ENCODE peak calls at places on chromosomes 7 and 10, in seven cellular contexts. C is suprapubic skin, S is GM23338, O is SK-N-SH, X is breast epithelium, F is sigmoid colon, B is GM12892. A is an unnamed sample.

GRCh38 chr10:27720529-27720928 is 25.1 kb downstream of the MKX start:
- DNase-seq in C (no peak), S (no peak), O (no peak), X (no peak), F (no peak), B (no peak), A (no peak)

GRCh38 chr7:129271500-129272355 is 46.9 kb downstream of the AHCYL2 start:
- DNase-seq in C (no peak), S (peak), O (peak), X (no peak), F (no peak), B (no peak), A (peak)

GRCh38 chr10:31709501-31709900 is 219.1 kb downstream of the ARHGAP12 start:
- DNase-seq in C (no peak), S (no peak), O (no peak), X (no peak), F (no peak), B (no peak), A (no peak)

GRCh38 chr10:31102421-31102820 is 70.8 kb upstream of the ZNF438 start:
- DNase-seq in C (no peak), S (no peak), O (no peak), X (no peak), F (no peak), B (no peak), A (no peak)

GRCh38 chr10:12656518-12657142 is 307.3 kb downstream of the CAMK1D start:
- DNase-seq in C (no peak), S (peak), O (peak), X (no peak), F (no peak), B (no peak), A (peak)

GRCh38 chr10:71357792-71358265 is 38.8 kb downstream of the SLC29A3 start:
- DNase-seq in C (no peak), S (no peak), O (peak), X (no peak), F (no peak), B (no peak), A (no peak)

GRCh38 chr7:114910787-114911186 is 11.1 kb upstream of the MDFIC start:
- DNase-seq in C (no peak), S (no peak), O (no peak), X (no peak), F (no peak), B (no peak), A (no peak)

GRCh38 chr10:75396861-75397570 is 4.5 kb downstream of the ZNF503 start:
- DNase-seq in C (no peak), S (peak), O (no peak), X (no peak), F (no peak), B (no peak), A (peak)

GRCh38 chr10:61896854-61897661 is 4.4 kb upstream of the ARID5B start:
- DNase-seq in C (no peak), S (peak), O (peak), X (peak), F (peak), B (peak), A (peak)

GRCh38 chr10:93806882-93807281 is 49.1 kb downstream of the LGI1 start:
- DNase-seq in C (no peak), S (no peak), O (no peak), X (no peak), F (no peak), B (no peak), A (no peak)

GRCh38 chr10:29470355-29470705 is 164.4 kb downstream of the SVIL start:
- DNase-seq in C (no peak), S (peak), O (peak), X (no peak), F (no peak), B (no peak), A (no peak)

GRCh38 chr7:44290250-44290616 is 35.2 kb downstream of the CAMK2B start:
- DNase-seq in C (peak), S (no peak), O (peak), X (no peak), F (peak), B (peak), A (no peak)

GRCh38 chr10:44340557-44340956 is 44.3 kb downstream of the CXCL12 start:
- DNase-seq in C (no peak), S (no peak), O (no peak), X (no peak), F (no peak), B (no peak), A (no peak)

GRCh38 chr10:98404571-98405396 is 10.2 kb downstream of the PYROXD2 start:
- DNase-seq in C (no peak), S (no peak), O (no peak), X (no peak), F (no peak), B (peak), A (no peak)

GRCh38 chr7:4067874-4068273 is 614.2 kb upstream of the FOXK1 start:
- DNase-seq in C (no peak), S (no peak), O (no peak), X (no peak), F (no peak), B (no peak), A (no peak)

GRCh38 chr7:121360564-121360963 is 31.8 kb downstream of the WNT16 start:
- DNase-seq in C (no peak), S (no peak), O (no peak), X (no peak), F (no peak), B (no peak), A (no peak)

GRCh38 chr10:28713626-28714352 is 36.5 kb downstream of the BAMBI start:
- DNase-seq in C (no peak), S (no peak), O (no peak), X (no peak), F (no peak), B (no peak), A (no peak)

GRCh38 chr7:140702774-140703173 is 6.3 kb downstream of the NDUFB2 start:
- DNase-seq in C (no peak), S (no peak), O (no peak), X (no peak), F (no peak), B (no peak), A (no peak)

GRCh38 chr10:27558612-27559020 is 54.5 kb downstream of the RAB18 start:
- DNase-seq in C (no peak), S (peak), O (peak), X (no peak), F (no peak), B (peak), A (peak)

GRCh38 chr10:42990016-42990720 is 86.7 kb upstream of the RET start:
- DNase-seq in C (peak), S (no peak), O (no peak), X (no peak), F (peak), B (no peak), A (no peak)

GRCh38 chr10:104035817-104036384 is 49.8 kb downstream of the COL17A1 start:
- DNase-seq in C (no peak), S (no peak), O (no peak), X (no peak), F (no peak), B (no peak), A (no peak)

GRCh38 chr7:94069154-94069739 is 65.1 kb upstream of the BET1 start:
- DNase-seq in C (no peak), S (no peak), O (no peak), X (no peak), F (no peak), B (peak), A (no peak)

GRCh38 chr7:77657427-77658331 is 38.6 kb upstream of the RSBN1L start:
- DNase-seq in C (no peak), S (peak), O (peak), X (no peak), F (no peak), B (no peak), A (peak)

GRCh38 chr10:15197276-15197675 is 28.8 kb upstream of the NMT2 start:
- DNase-seq in C (no peak), S (no peak), O (no peak), X (no peak), F (no peak), B (no peak), A (peak)

GRCh38 chr7:121081327-121081936 is 92.9 kb downstream of the CPED1 start:
- DNase-seq in C (no peak), S (peak), O (peak), X (no peak), F (no peak), B (no peak), A (peak)

GRCh38 chr7:82629583-82629982 is 186.0 kb upstream of the CACNA2D1 start:
- DNase-seq in C (no peak), S (no peak), O (no peak), X (no peak), F (no peak), B (no peak), A (no peak)

GRCh38 chr10:97888641-97889262 is 39.1 kb downstream of the GOLGA7B start:
- DNase-seq in C (no peak), S (peak), O (peak), X (peak), F (no peak), B (no peak), A (peak)

GRCh38 chr7:112089551-112089950 is 116.6 kb downstream of the DOCK4 start:
- DNase-seq in C (no peak), S (no peak), O (no peak), X (no peak), F (no peak), B (no peak), A (no peak)

GRCh38 chr7:127850195-127850594 is 181.0 kb downstream of the LRRC4 start:
- DNase-seq in C (no peak), S (no peak), O (no peak), X (no peak), F (no peak), B (no peak), A (no peak)

GRCh38 chr10:5927306-5927705 is 37.3 kb downstream of the FBH1 start:
- DNase-seq in C (no peak), S (no peak), O (no peak), X (no peak), F (no peak), B (no peak), A (no peak)

GRCh38 chr10:63236113-63236935 is 103.2 kb downstream of the NRBF2 start:
- DNase-seq in C (no peak), S (no peak), O (no peak), X (no peak), F (no peak), B (no peak), A (peak)

GRCh38 chr7:49432245-49432644 is 341.2 kb upstream of the VWC2 start:
- DNase-seq in C (no peak), S (no peak), O (no peak), X (no peak), F (no peak), B (no peak), A (no peak)
- TF ChIP-seq POLR2AphosphoS5 in C (no peak), S (no peak), O (no peak), X (no peak), F (no peak), B (no peak), A (no peak)

GRCh38 chr7:157292770-157293412 is 43.9 kb upstream of the DNAJB6 start:
- DNase-seq in C (no peak), S (peak), O (peak), X (no peak), F (no peak), B (no peak), A (no peak)
- TF ChIP-seq POLR2AphosphoS5 in C (no peak), S (no peak), O (no peak), X (no peak), F (no peak), B (no peak), A (no peak)

GRCh38 chr10:78396754-78397153 is 363.1 kb downstream of the RPS24 start:
- DNase-seq in C (no peak), S (no peak), O (no peak), X (no peak), F (no peak), B (no peak), A (no peak)

GRCh38 chr10:78395162-78395561 is 361.5 kb downstream of the RPS24 start:
- DNase-seq in C (no peak), S (no peak), O (no peak), X (no peak), F (no peak), B (no peak), A (no peak)

GRCh38 chr10:78401882-78402367 is 368.3 kb downstream of the RPS24 start:
- DNase-seq in C (no peak), S (peak), O (no peak), X (no peak), F (peak), B (no peak), A (no peak)

GRCh38 chr10:78397796-78398195 is 364.1 kb downstream of the RPS24 start:
- DNase-seq in C (no peak), S (no peak), O (no peak), X (no peak), F (no peak), B (no peak), A (no peak)

DNA sequence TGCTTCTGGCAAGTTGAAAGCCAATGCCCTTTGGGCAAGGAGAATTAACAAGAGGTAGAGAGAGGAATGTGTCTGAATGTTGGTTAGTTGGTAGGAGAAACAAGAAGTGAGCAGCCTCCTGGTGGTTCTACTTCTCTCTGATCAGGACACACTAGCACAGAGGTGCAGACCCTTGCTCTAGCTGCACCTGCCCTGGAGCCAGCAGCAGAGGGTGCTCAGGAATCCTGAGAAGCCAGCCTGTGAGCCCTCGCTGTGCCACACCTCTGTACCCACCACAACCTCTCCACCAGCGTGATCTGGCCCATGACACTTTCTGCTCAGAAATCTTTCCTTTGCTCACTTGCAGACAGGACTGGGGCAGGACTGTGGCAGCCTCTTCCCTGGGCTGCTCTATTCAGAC is 364.7 kb downstream of the RPS24 start:
- DNase-seq in C (no peak), S (no peak), O (no peak), X (no peak), F (no peak), B (no peak), A (no peak)
- TF ChIP-seq POLR2AphosphoS5 in C (no peak), S (no peak), O (no peak), X (no peak), F (no peak), B (no peak), A (no peak)

DNA sequence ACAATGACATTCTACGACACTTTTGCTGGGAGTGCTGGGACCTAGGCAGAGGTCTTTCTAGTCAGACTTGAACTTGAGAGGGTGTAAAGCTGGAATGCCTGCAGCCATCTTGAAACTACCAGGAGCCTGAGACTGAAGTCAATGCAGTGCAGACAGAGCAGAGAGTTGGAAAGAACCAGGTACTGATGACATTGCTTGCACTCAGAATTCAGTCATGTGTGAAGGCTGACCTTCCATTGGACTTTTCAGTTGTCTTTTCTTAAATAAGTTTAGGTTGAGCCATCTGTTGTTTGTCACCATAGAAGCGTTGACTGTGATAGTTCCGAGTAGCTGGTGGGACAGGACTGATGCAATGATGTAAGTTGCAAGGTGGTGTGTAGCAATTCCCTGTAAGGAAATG is 3.1 kb upstream of the PLPP4 start:
- DNase-seq in C (no peak), S (no peak), O (no peak), X (no peak), F (no peak), B (no peak), A (no peak)
- TF ChIP-seq POLR2AphosphoS5 in C (no peak), S (no peak), O (no peak), X (no peak), F (no peak), B (no peak), A (no peak)

GRCh38 chr7:50371551-50372021 is 67.1 kb downstream of the IKZF1 start:
- DNase-seq in C (no peak), S (no peak), O (no peak), X (no peak), F (no peak), B (no peak), A (no peak)
- TF ChIP-seq POLR2AphosphoS5 in C (no peak), S (no peak), O (no peak), X (no peak), F (no peak), B (no peak), A (no peak)

DNA sequence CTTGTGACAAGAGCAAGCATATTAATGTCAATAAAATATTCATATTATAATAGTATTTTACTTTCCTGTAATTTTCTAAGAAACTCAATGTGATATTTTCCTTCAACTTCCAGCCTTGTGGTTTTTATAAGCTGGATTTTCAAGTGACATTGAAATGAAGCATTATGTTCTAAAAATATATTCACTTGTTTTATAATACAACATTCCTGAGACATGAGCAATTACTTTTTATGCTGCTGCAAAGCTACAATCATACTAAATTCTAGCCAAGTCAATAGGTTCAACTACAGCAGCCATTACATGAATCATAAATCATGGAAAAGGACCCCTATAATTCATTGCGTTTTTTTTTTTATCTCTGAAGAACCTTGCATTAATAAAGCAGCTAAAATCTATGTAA is 132.8 kb downstream of the GNAT3 start:
- DNase-seq in C (no peak), S (no peak), O (no peak), X (no peak), F (no peak), B (no peak), A (peak)
- TF ChIP-seq POLR2AphosphoS5 in C (no peak), S (no peak), O (peak), X (no peak), F (peak), B (no peak), A (no peak)

GRCh38 chr7:35993113-35993512 is 159.9 kb upstream of the EEPD1 start:
- DNase-seq in C (no peak), S (no peak), O (no peak), X (no peak), F (no peak), B (no peak), A (no peak)
- TF ChIP-seq POLR2AphosphoS5 in C (no peak), S (no peak), O (no peak), X (no peak), F (no peak), B (no peak), A (no peak)

GRCh38 chr10:1078668-1079067 is 22.5 kb downstream of the WDR37 start:
- DNase-seq in C (no peak), S (no peak), O (no peak), X (no peak), F (no peak), B (no peak), A (no peak)

GRCh38 chr10:1070939-1071338 is 14.8 kb downstream of the WDR37 start:
- DNase-seq in C (no peak), S (peak), O (no peak), X (no peak), F (no peak), B (no peak), A (no peak)

GRCh38 chr10:1074063-1074747 is 18.0 kb downstream of the WDR37 start:
- DNase-seq in C (no peak), S (peak), O (no peak), X (no peak), F (no peak), B (no peak), A (no peak)

GRCh38 chr10:1069680-1070079 is 13.5 kb downstream of the WDR37 start:
- DNase-seq in C (no peak), S (no peak), O (no peak), X (no peak), F (no peak), B (no peak), A (no peak)

DNA sequence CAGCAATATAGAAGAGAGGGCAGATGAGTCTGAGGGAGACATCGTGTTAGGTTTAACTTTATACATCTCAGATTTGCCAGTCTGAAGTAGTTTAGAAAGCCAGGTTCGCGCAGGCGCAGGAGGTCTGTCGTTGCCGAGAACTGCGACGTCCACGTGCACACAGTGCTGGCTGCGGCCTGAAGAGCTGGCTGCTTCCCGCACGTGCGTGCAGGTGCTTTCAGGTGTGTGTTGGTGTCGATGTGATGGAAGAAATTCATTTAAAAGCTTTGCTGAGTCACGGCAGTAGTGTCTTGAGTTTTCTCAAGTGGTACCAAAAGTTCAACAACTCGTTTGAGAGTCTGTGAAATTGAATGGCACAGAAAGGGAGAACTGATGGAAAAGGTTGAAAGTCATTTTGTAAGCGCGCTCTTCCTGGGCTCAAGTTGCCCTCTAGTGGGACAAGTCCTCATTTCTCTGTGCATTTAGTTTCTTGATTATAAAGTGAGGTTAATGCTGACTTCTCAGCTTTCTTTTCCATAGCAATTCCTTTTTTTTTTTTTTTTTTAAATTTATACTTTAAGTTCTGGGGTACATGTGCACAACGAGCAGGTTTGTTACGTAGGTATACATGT is 18.7 kb downstream of the WDR37 start:
- DNase-seq in C (no peak), S (peak), O (peak), X (no peak), F (no peak), B (no peak), A (no peak)
- TF ChIP-seq POLR2AphosphoS5 in C (no peak), S (no peak), O (no peak), X (no peak), F (no peak), B (no peak), A (no peak)

DNA sequence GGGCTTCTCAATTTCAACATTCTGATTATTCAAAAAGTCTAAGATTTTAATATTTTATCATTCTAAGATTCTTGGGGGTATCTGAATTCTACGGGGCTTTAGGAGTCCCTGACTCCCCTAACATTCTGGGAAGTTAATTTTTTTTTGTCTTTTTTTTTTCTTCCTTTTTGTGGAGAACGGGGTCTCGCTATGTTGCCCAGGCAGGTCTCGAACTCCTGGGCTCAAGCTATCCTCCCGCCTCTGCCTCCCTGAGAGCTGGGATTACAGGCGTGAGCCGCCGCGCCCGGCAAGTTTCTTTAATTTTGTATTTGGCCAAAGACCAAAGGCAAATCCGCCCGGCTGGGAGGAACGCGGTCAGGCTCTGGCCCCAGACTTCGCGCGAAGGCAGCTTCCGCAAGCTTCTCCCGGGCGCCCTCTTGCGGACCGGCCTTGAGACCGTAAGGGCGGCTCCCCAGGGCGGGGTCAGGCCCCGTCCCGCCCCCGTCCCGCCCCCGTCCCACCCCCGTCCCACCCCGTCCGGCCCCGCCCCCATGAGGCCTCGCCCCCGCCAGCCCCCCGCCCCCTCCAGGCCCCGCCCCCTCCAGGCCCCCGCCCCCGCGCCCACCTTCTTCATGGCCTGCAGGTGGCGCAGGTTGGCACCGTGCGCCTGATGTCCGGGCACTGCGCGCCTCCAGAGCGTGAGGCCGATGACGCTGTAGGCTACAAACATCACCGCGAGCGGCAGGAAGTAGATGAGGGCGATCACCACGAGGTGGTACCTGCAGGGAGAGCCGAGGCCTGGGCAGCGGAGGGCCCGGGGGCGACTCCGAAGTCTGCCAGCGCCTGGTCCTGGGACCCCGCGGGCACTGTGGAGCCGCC is 8.2 kb downstream of the TACR2 start:
- DNase-seq in C (peak), S (peak), O (peak), X (peak), F (peak), B (peak), A (peak)
- TF ChIP-seq POLR2AphosphoS5 in C (no peak), S (peak), O (peak), X (peak), F (peak), B (no peak), A (peak)

GRCh38 chr10:113385021-113385975 is 167.6 kb upstream of the HABP2 start:
- DNase-seq in C (peak), S (peak), O (peak), X (peak), F (peak), B (no peak), A (peak)
- TF ChIP-seq POLR2AphosphoS5 in C (no peak), S (no peak), O (no peak), X (peak), F (peak), B (no peak), A (no peak)